ENCODE peak calls at places on chromosomes 11 and 22, in four cellular contexts. One of them, this sample, is unnamed.

GRCh38 chr11:100190395-100190794 is 496.7 kb upstream of the ARHGAP42 start:
- DNase-seq in GM13977: no peak
- DNase-seq in stimulated activated CD8-positive, alpha-beta memory T cell treated with anti-CD3 and anti-CD28 coated beads, Interleukin-2, amount 100 ng/mL, for 48 hours: no peak
- DNase-seq in germinal center: no peak
- DNase-seq in this sample: no peak

GRCh38 chr11:36622431-36623136 is 24.5 kb upstream of the RAG2 start:
- DNase-seq in germinal center: no peak
- DNase-seq in GM13977: peak; percentile 13
- DNase-seq in stimulated activated CD8-positive, alpha-beta memory T cell treated with anti-CD3 and anti-CD28 coated beads, Interleukin-2, amount 100 ng/mL, for 48 hours: no peak
- DNase-seq in this sample: no peak

GRCh38 chr11:9379046-9379445 is 5.4 kb upstream of the IPO7 start:
- DNase-seq in stimulated activated CD8-positive, alpha-beta memory T cell treated with anti-CD3 and anti-CD28 coated beads, Interleukin-2, amount 100 ng/mL, for 48 hours: no peak
- DNase-seq in GM13977: no peak
- DNase-seq in germinal center: no peak
- DNase-seq in this sample: no peak

GRCh38 chr22:38038890-38039812 is 18.1 kb upstream of the PICK1 start:
- DNase-seq in germinal center: no peak
- DNase-seq in stimulated activated CD8-positive, alpha-beta memory T cell treated with anti-CD3 and anti-CD28 coated beads, Interleukin-2, amount 100 ng/mL, for 48 hours: no peak
- DNase-seq in GM13977: no peak
- DNase-seq in this sample: no peak

GRCh38 chr11:99371257-99371656 is 350.5 kb downstream of the CNTN5 start:
- DNase-seq in GM13977: no peak
- DNase-seq in stimulated activated CD8-positive, alpha-beta memory T cell treated with anti-CD3 and anti-CD28 coated beads, Interleukin-2, amount 100 ng/mL, for 48 hours: no peak
- DNase-seq in germinal center: no peak
- DNase-seq in this sample: no peak

GRCh38 chr11:35364101-35364780 is 55.1 kb downstream of the SLC1A2 start:
- DNase-seq in stimulated activated CD8-positive, alpha-beta memory T cell treated with anti-CD3 and anti-CD28 coated beads, Interleukin-2, amount 100 ng/mL, for 48 hours: no peak
- DNase-seq in germinal center: no peak
- DNase-seq in GM13977: no peak
- DNase-seq in this sample: no peak

GRCh38 chr22:39653787-39654077 is 83.2 kb downstream of the CACNA1I start:
- DNase-seq in GM13977: no peak
- DNase-seq in germinal center: no peak
- DNase-seq in stimulated activated CD8-positive, alpha-beta memory T cell treated with anti-CD3 and anti-CD28 coated beads, Interleukin-2, amount 100 ng/mL, for 48 hours: no peak
- DNase-seq in this sample: no peak

GRCh38 chr11:130037058-130037457 is 32.6 kb upstream of the APLP2 start:
- DNase-seq in GM13977: no peak
- DNase-seq in stimulated activated CD8-positive, alpha-beta memory T cell treated with anti-CD3 and anti-CD28 coated beads, Interleukin-2, amount 100 ng/mL, for 48 hours: no peak
- DNase-seq in germinal center: no peak
- DNase-seq in this sample: no peak

GRCh38 chr11:114060402-114061052 is 1.0 kb downstream of the ZBTB16 start:
- DNase-seq in GM13977: no peak
- DNase-seq in germinal center: no peak
- DNase-seq in stimulated activated CD8-positive, alpha-beta memory T cell treated with anti-CD3 and anti-CD28 coated beads, Interleukin-2, amount 100 ng/mL, for 48 hours: no peak
- DNase-seq in this sample: no peak

GRCh38 chr22:23054531-23055257 is 15.6 kb upstream of the GNAZ start:
- DNase-seq in stimulated activated CD8-positive, alpha-beta memory T cell treated with anti-CD3 and anti-CD28 coated beads, Interleukin-2, amount 100 ng/mL, for 48 hours: no peak
- DNase-seq in germinal center: peak; percentile 67
- DNase-seq in GM13977: peak; percentile 63
- DNase-seq in this sample: peak; percentile 55

GRCh38 chr11:100203789-100204188 is 483.3 kb upstream of the ARHGAP42 start:
- DNase-seq in stimulated activated CD8-positive, alpha-beta memory T cell treated with anti-CD3 and anti-CD28 coated beads, Interleukin-2, amount 100 ng/mL, for 48 hours: no peak
- DNase-seq in GM13977: no peak
- DNase-seq in germinal center: no peak
- DNase-seq in this sample: no peak

GRCh38 chr11:27444801-27445215 is 27.8 kb downstream of the LGR4 start:
- DNase-seq in germinal center: no peak
- DNase-seq in stimulated activated CD8-positive, alpha-beta memory T cell treated with anti-CD3 and anti-CD28 coated beads, Interleukin-2, amount 100 ng/mL, for 48 hours: no peak
- DNase-seq in GM13977: no peak
- DNase-seq in this sample: no peak

GRCh38 chr11:5857590-5857989 is at the start of gene OR52E8:
- DNase-seq in germinal center: no peak
- DNase-seq in stimulated activated CD8-positive, alpha-beta memory T cell treated with anti-CD3 and anti-CD28 coated beads, Interleukin-2, amount 100 ng/mL, for 48 hours: no peak
- DNase-seq in GM13977: no peak
- DNase-seq in this sample: no peak

GRCh38 chr22:38353142-38353629 is 36.0 kb upstream of the CSNK1E start:
- DNase-seq in GM13977: peak; percentile 83
- DNase-seq in stimulated activated CD8-positive, alpha-beta memory T cell treated with anti-CD3 and anti-CD28 coated beads, Interleukin-2, amount 100 ng/mL, for 48 hours: peak; percentile 60
- DNase-seq in germinal center: peak; percentile 79
- DNase-seq in this sample: no peak

GRCh38 chr22:33922268-33922667 is 2.0 kb upstream of the LARGE1 start:
- DNase-seq in stimulated activated CD8-positive, alpha-beta memory T cell treated with anti-CD3 and anti-CD28 coated beads, Interleukin-2, amount 100 ng/mL, for 48 hours: no peak
- DNase-seq in germinal center: no peak
- DNase-seq in GM13977: no peak
- DNase-seq in this sample: no peak

GRCh38 chr22:35345808-35346505 is 34.9 kb upstream of the HMOX1 start:
- DNase-seq in GM13977: no peak
- DNase-seq in germinal center: no peak
- DNase-seq in stimulated activated CD8-positive, alpha-beta memory T cell treated with anti-CD3 and anti-CD28 coated beads, Interleukin-2, amount 100 ng/mL, for 48 hours: no peak
- DNase-seq in this sample: no peak

GRCh38 chr11:84899134-84899533 is 728.0 kb downstream of the DLG2 start:
- DNase-seq in stimulated activated CD8-positive, alpha-beta memory T cell treated with anti-CD3 and anti-CD28 coated beads, Interleukin-2, amount 100 ng/mL, for 48 hours: no peak
- DNase-seq in germinal center: no peak
- DNase-seq in GM13977: no peak
- DNase-seq in this sample: no peak

GRCh38 chr22:35383679-35384071 is 2.8 kb downstream of the HMOX1 start:
- DNase-seq in stimulated activated CD8-positive, alpha-beta memory T cell treated with anti-CD3 and anti-CD28 coated beads, Interleukin-2, amount 100 ng/mL, for 48 hours: no peak
- DNase-seq in GM13977: no peak
- DNase-seq in germinal center: no peak
- DNase-seq in this sample: no peak

GRCh38 chr22:46769191-46769675 is 6.8 kb downstream of the TBC1D22A start:
- DNase-seq in stimulated activated CD8-positive, alpha-beta memory T cell treated with anti-CD3 and anti-CD28 coated beads, Interleukin-2, amount 100 ng/mL, for 48 hours: no peak
- DNase-seq in GM13977: no peak
- DNase-seq in germinal center: peak; percentile 82
- DNase-seq in this sample: no peak

GRCh38 chr11:117985953-117986887 is at the start of gene IL10RA:
- DNase-seq in stimulated activated CD8-positive, alpha-beta memory T cell treated with anti-CD3 and anti-CD28 coated beads, Interleukin-2, amount 100 ng/mL, for 48 hours: peak; percentile 81
- DNase-seq in germinal center: peak; percentile 94
- DNase-seq in GM13977: peak; percentile 96
- DNase-seq in this sample: no peak

GRCh38 chr22:23218867-23219251 is 38.5 kb downstream of the BCR start:
- DNase-seq in GM13977: no peak
- DNase-seq in germinal center: no peak
- DNase-seq in stimulated activated CD8-positive, alpha-beta memory T cell treated with anti-CD3 and anti-CD28 coated beads, Interleukin-2, amount 100 ng/mL, for 48 hours: no peak
- DNase-seq in this sample: no peak

GRCh38 chr22:49720279-49720959 is 107.3 kb downstream of the BRD1 start:
- DNase-seq in GM13977: no peak
- DNase-seq in germinal center: no peak
- DNase-seq in stimulated activated CD8-positive, alpha-beta memory T cell treated with anti-CD3 and anti-CD28 coated beads, Interleukin-2, amount 100 ng/mL, for 48 hours: no peak
- DNase-seq in this sample: no peak

GRCh38 chr11:11011617-11012016 is 153.8 kb upstream of the ZBED5 start:
- DNase-seq in GM13977: no peak
- DNase-seq in stimulated activated CD8-positive, alpha-beta memory T cell treated with anti-CD3 and anti-CD28 coated beads, Interleukin-2, amount 100 ng/mL, for 48 hours: no peak
- DNase-seq in germinal center: no peak
- DNase-seq in this sample: no peak

GRCh38 chr11:5301846-5302245 is at the start of gene OR51B4:
- DNase-seq in stimulated activated CD8-positive, alpha-beta memory T cell treated with anti-CD3 and anti-CD28 coated beads, Interleukin-2, amount 100 ng/mL, for 48 hours: no peak
- DNase-seq in germinal center: no peak
- DNase-seq in GM13977: no peak
- DNase-seq in this sample: no peak

This sample was measured in GM12878.